ENCODE peak calls at places on chromosomes 16 and 17, in four cellular contexts. K is bronchial epithelial cell, R is dermis blood vessel endothelial cell, D is tibial nerve. C is an unnamed sample.

GRCh38 chr17:76683011-76683755 is 27.6 kb downstream of the MXRA7 start:
- DNase-seq in D (no peak), K (no peak), R (no peak), C (no peak)

GRCh38 chr17:13581925-13582324 is 19.8 kb downstream of the HS3ST3A1 start:
- DNase-seq in K (no peak), R (no peak), D (no peak), C (no peak)

GRCh38 chr17:56499799-56500388 is 93.6 kb upstream of the NOG start:
- DNase-seq in K (peak), R (peak), D (peak), C (no peak)

GRCh38 chr17:63946440-63947363 is 14.6 kb upstream of the CD79B start:
- DNase-seq in D (peak), K (peak), R (peak), C (peak)

GRCh38 chr16:14559809-14560227 is 70.2 kb downstream of the PARN start:
- DNase-seq in K (peak), R (no peak), D (no peak), C (no peak)

GRCh38 chr17:4978720-4979119 is 8.8 kb downstream of the CAMTA2 start:
- DNase-seq in R (no peak), K (no peak), D (no peak), C (no peak)

GRCh38 chr16:12518238-12519004 is 285.3 kb downstream of the CPPED1 start:
- DNase-seq in K (no peak), R (no peak), D (no peak), C (no peak)

GRCh38 chr16:57630931-57631845 is 2.8 kb downstream of the ADGRG1 start:
- DNase-seq in D (no peak), K (no peak), R (no peak), C (no peak)

GRCh38 chr16:74450236-74450635 is 29.0 kb upstream of the CLEC18B start:
- DNase-seq in D (no peak), R (no peak), K (no peak), C (no peak)

GRCh38 chr17:4988168-4988567 is 693 bp upstream of the CAMTA2 start:
- DNase-seq in D (no peak), R (peak), K (no peak), C (no peak)

GRCh38 chr17:26774291-26775218 is 519.4 kb upstream of the WSB1 start:
- DNase-seq in D (no peak), R (no peak), K (no peak), C (no peak)

GRCh38 chr16:86951831-86952598 is 365.2 kb downstream of the C16orf95 start:
- DNase-seq in D (peak), K (peak), R (peak), C (no peak)

GRCh38 chr17:43860927-43861622 is 14.1 kb downstream of the CD300LG start:
- DNase-seq in R (peak), D (no peak), K (no peak), C (no peak)

GRCh38 chr17:7220593-7221280 is 999 bp downstream of the ACADVL start:
- DNase-seq in R (peak), K (peak), D (no peak), C (peak)

GRCh38 chr16:89599451-89599858 is 14.0 kb upstream of the DPEP1 start:
- DNase-seq in K (peak), R (peak), D (no peak), C (no peak)

GRCh38 chr16:13313351-13313750 is 412.0 kb downstream of the SHISA9 start:
- DNase-seq in D (no peak), K (no peak), R (no peak), C (no peak)

GRCh38 chr17:66715745-66716156 is 119.2 kb upstream of the CACNG5 start:
- DNase-seq in R (peak), D (peak), K (peak), C (peak)

C was measured in mucosa of gallbladder.